ENCODE peak calls at places on chromosomes 2 and 18, in five cellular contexts. X, G, B, Z and K are unnamed samples.
A peak's percentile ranks its signal among the peaks of the same experiment; 100 is the strongest.

GRCh38 chr18:1392865-1393734 is 488.4 kb downstream of the ADCYAP1 start:
- DNase-seq in G (no peak), Z (no peak), X (no peak), B (no peak), K (no peak)

GRCh38 chr2:65296971-65297370 is 69.3 kb downstream of the ACTR2 start:
- DNase-seq in G (no peak), X (no peak), B (no peak), Z (no peak), K (no peak)

GRCh38 chr2:172168917-172169346 is 66.2 kb upstream of the DLX2 start:
- DNase-seq in X (no peak), B (no peak), G (no peak), Z (no peak), K (no peak)

GRCh38 chr2:131801210-131801744 is 273.6 kb downstream of the CCDC74A start:
- DNase-seq in B (no peak), Z (no peak), X (no peak), G (no peak), K (no peak)

GRCh38 chr2:37507069-37507410 is 162.6 kb downstream of the QPCT start:
- DNase-seq in G (no peak), X (no peak), Z (no peak), B (no peak), K (no peak)

GRCh38 chr18:12991839-12992216 is 666 bp downstream of the CEP192 start:
- DNase-seq in G (no peak), X (no peak), B (no peak), Z (no peak), K (no peak)

GRCh38 chr2:205280630-205281225 is 401.6 kb upstream of the NRP2 start:
- DNase-seq in Z (no peak), B (no peak), G (no peak), X (no peak), K (no peak)

GRCh38 chr2:218072002-218072401 is 2.9 kb downstream of the RUFY4 start:
- DNase-seq in G (no peak), Z (no peak), X (no peak), B (no peak), K (no peak)

GRCh38 chr2:69969126-69969983 is 7.9 kb upstream of the ASPRV1 start:
- DNase-seq in X (peak; percentile 34), G (no peak), B (no peak), Z (no peak), K (no peak)

GRCh38 chr18:62751341-62751821 is 36.0 kb downstream of the PHLPP1 start:
- DNase-seq in Z (no peak), X (no peak), B (no peak), G (no peak), K (no peak)

GRCh38 chr18:7637269-7637668 is 70.2 kb downstream of the PTPRM start:
- DNase-seq in Z (no peak), X (no peak), B (no peak), G (no peak), K (no peak)

GRCh38 chr2:11169333-11169732 is 14.1 kb downstream of the SLC66A3 start:
- DNase-seq in X (no peak), G (peak; percentile 42), B (no peak), Z (no peak), K (no peak)

GRCh38 chr2:85222792-85223191 is 89.6 kb downstream of the TCF7L1 start:
- DNase-seq in G (no peak), X (no peak), B (no peak), Z (no peak), K (no peak)

GRCh38 chr2:136206613-136207012 is 88.7 kb upstream of the CXCR4 start:
- DNase-seq in G (no peak), Z (no peak), X (no peak), B (no peak), K (peak; percentile 25)

GRCh38 chr2:136117391-136117841 is 533 bp downstream of the CXCR4 start:
- DNase-seq in X (no peak), G (peak; percentile 48), B (no peak), Z (no peak), K (peak; percentile 29)

GRCh38 chr2:37905033-37905432 is 20.1 kb upstream of the RMDN2 start:
- DNase-seq in X (no peak), B (no peak), G (no peak), Z (no peak), K (no peak)

GRCh38 chr2:205734436-205734835 is 52.1 kb downstream of the NRP2 start:
- DNase-seq in G (no peak), B (no peak), Z (no peak), X (peak; percentile 92), K (no peak)

GRCh38 chr18:59736061-59736460 is 38.8 kb upstream of the CCBE1 start:
- DNase-seq in X (no peak), B (no peak), Z (no peak), G (no peak), K (no peak)

GRCh38 chr2:100321181-100321880 is 970 bp downstream of the LONRF2 start:
- DNase-seq in G (peak; percentile 55), X (no peak), Z (peak; percentile 22), B (no peak), K (peak; percentile 12)

GRCh38 chr18:34867520-34867919 is 157.4 kb downstream of the DTNA start:
- DNase-seq in G (no peak), Z (no peak), X (no peak), B (peak; percentile 18), K (no peak)

GRCh38 chr18:39951321-39951720 is 2003.7 kb upstream of the PIK3C3 start:
- DNase-seq in G (no peak), Z (no peak), B (no peak), X (no peak), K (no peak)

GRCh38 chr2:103959174-103960125 is 894.5 kb upstream of the POU3F3 start:
- DNase-seq in B (no peak), Z (no peak), X (no peak), G (no peak), K (no peak)

GRCh38 chr2:181585732-181586131 is 71.2 kb downstream of the CERKL start:
- DNase-seq in X (no peak), B (no peak), Z (no peak), G (no peak), K (no peak)

GRCh38 chr2:201406077-201406662 is 45.1 kb downstream of the TRAK2 start:
- DNase-seq in Z (no peak), G (no peak), B (no peak), X (no peak), K (no peak)
- TF ChIP-seq POLR2AphosphoS5 in Z (no peak), G (peak; percentile 67), B (peak; percentile 17), X (peak; percentile 52), K (no peak)

GRCh38 chr18:50374753-50375391 is at the start of gene SKA1:
- DNase-seq in B (peak; percentile 89), Z (peak; percentile 93), G (peak; percentile 93), X (peak; percentile 95), K (peak; percentile 88)
- TF ChIP-seq POLR2A in B (peak; percentile 97), Z (peak; percentile 84), G (no peak), X (no peak), K (peak; percentile 88)

GRCh38 chr2:241609859-241610793 is 26.8 kb downstream of the THAP4 start:
- DNase-seq in G (peak; percentile 90), B (no peak), Z (peak; percentile 97), X (peak; percentile 93), K (peak; percentile 93)
- TF ChIP-seq POLR2AphosphoS5 in G (peak; percentile 51), B (no peak), Z (no peak), X (no peak), K (no peak)

DNA sequence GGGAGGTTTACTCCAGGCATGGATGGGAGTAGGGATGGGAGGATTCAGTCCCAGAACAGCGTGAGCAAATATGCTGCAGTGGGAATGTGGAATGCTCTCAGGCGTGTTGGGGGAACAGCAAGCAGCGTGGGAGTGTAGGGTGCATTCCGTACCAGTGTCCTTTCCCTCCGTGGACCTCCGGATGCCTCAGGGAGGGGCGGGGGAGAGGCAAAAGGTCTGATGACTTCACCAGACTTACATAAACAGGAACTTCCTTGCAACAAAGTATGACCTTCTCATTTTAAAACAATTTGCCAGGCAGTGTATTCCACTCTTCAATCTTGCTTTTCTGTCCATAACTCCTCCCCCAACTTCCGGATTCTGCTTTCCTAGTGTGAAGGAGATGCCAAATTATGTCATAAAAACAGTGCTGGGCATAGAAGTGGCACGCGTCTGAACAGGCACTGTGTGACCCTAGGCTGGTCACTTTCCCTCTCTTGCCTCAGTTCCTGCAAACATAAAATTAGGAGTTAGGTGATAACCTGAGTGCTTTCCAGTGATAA is 36.9 kb downstream of the RPL37A start:
- DNase-seq in X (peak; percentile 82), G (no peak), Z (no peak), B (no peak), K (no peak)
- TF ChIP-seq POLR2A in X (no peak), G (no peak), Z (no peak), B (no peak), K (no peak)

GRCh38 chr2:233413046-233413445 is 58.8 kb downstream of the DGKD start:
- DNase-seq in X (no peak), G (no peak), Z (no peak), B (no peak), K (no peak)

GRCh38 chr2:233414273-233414654 is 60.0 kb downstream of the DGKD start:
- DNase-seq in Z (no peak), B (peak; percentile 50), X (no peak), G (peak; percentile 28), K (no peak)

GRCh38 chr2:233412405-233412804 is 58.1 kb downstream of the DGKD start:
- DNase-seq in Z (no peak), B (no peak), X (no peak), G (no peak), K (no peak)

GRCh38 chr2:233414777-233415570 is 60.7 kb downstream of the DGKD start:
- DNase-seq in B (peak; percentile 43), Z (no peak), X (no peak), G (peak; percentile 65), K (no peak)

DNA sequence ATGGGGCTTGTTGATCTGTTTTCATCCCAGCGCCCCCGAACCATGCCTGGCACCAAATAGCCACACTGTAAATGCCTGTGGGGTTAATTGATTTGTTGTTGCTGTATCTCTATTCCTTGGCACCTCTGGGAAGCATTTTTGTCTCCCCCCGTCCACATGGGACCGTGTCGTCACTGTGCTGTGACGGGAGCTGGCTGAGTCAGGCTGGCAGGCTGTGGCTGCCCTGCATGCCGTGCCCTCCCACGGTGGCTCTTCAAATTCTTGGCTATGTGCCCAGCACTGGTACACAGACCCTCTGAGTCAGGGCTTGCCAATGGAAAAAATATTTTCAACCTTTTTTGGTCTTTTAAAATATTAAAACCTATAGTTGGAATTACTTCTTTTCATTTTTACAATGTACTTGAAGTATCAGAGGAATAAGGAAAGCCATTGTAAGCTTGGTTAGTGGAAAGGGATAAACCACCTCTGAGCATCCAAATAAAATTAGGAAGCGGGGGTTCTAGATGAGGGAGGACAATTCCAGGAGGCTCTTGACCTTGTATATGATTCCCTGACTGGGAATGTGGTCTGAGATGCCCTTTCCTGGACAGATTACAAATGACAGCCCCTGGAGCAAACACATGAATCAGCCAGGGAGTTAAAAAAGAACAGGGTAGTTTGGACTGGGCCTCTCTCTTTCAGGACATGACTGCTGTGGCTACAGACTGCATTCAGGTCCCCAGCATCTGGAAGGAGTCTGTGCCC is 59.4 kb downstream of the DGKD start:
- DNase-seq in B (peak; percentile 83), G (peak; percentile 23), Z (no peak), X (no peak), K (no peak)
- TF ChIP-seq POLR2AphosphoS5 in B (peak; percentile 55), G (peak; percentile 62), Z (no peak), X (no peak), K (no peak)

GRCh38 chr2:42132966-42133641 is 36.0 kb upstream of the EML4 start:
- DNase-seq in X (peak; percentile 96), Z (peak; percentile 25), G (peak; percentile 93), B (peak; percentile 61), K (peak; percentile 33)
- TF ChIP-seq POLR2A in X (no peak), Z (peak; percentile 53), G (no peak), B (no peak), K (peak; percentile 75)